ENCODE peak calls at places on chromosomes 5 and 9, in eight cellular contexts. K, C, B, E, Y, Q, A and M are unnamed samples.

GRCh38 chr9:28810375-28811075 is 1237.2 kb upstream of the C9orf72 start:
- DNase-seq in Y (no peak), C (no peak), Q (no peak), K (no peak), E (no peak), B (no peak), A (no peak), M (no peak)

GRCh38 chr5:142432961-142433360 is 108.1 kb upstream of the SPRY4 start:
- DNase-seq in Y (no peak), C (peak), E (peak), A (no peak), B (peak), K (peak), Q (no peak), M (no peak)

GRCh38 chr9:8718121-8718725 is 918.6 kb upstream of the DMAC1 start:
- DNase-seq in K (no peak), B (no peak), Y (no peak), A (no peak), E (no peak), C (no peak), Q (no peak), M (no peak)

GRCh38 chr9:133130721-133131244 is 9.7 kb upstream of the RALGDS start:
- DNase-seq in Q (no peak), E (peak), C (peak), A (no peak), K (peak), Y (no peak), B (peak), M (no peak)

GRCh38 chr9:110303136-110303535 is 34.5 kb downstream of the TXNDC8 start:
- DNase-seq in E (no peak), C (no peak), B (no peak), K (no peak), Y (no peak), A (no peak), Q (no peak), M (no peak)

GRCh38 chr5:153900703-153901395 is 137.9 kb downstream of the FAM114A2 start:
- DNase-seq in Y (no peak), K (no peak), A (no peak), B (no peak), E (no peak), Q (no peak), C (no peak), M (no peak)

GRCh38 chr5:60883229-60883628 is 39.2 kb upstream of the ELOVL7 start:
- DNase-seq in Y (no peak), A (no peak), E (no peak), C (no peak), K (no peak), Q (no peak), B (no peak), M (no peak)

GRCh38 chr5:74141053-74141452 is 499.5 kb downstream of the ENC1 start:
- DNase-seq in A (no peak), Y (no peak), C (no peak), E (no peak), Q (no peak), K (no peak), B (no peak), M (no peak)

GRCh38 chr5:94181940-94182339 is 436.5 kb downstream of the KIAA0825 start:
- DNase-seq in C (no peak), A (no peak), Y (no peak), E (no peak), K (no peak), B (no peak), Q (no peak), M (no peak)

GRCh38 chr9:86997158-86997557 is 49.9 kb upstream of the GAS1 start:
- DNase-seq in B (no peak), C (no peak), A (no peak), Y (no peak), E (no peak), K (no peak), Q (no peak), M (no peak)

GRCh38 chr9:137266162-137266527 is 11.0 kb downstream of the NELFB start:
- DNase-seq in C (no peak), E (no peak), Q (no peak), B (no peak), A (no peak), Y (no peak), K (no peak), M (no peak)

GRCh38 chr9:13690595-13690994 is 411.1 kb upstream of the MPDZ start:
- DNase-seq in C (no peak), B (no peak), Q (no peak), K (no peak), A (no peak), E (no peak), Y (no peak), M (no peak)

GRCh38 chr9:124238546-124239140 is 19.1 kb upstream of the NEK6 start:
- DNase-seq in E (no peak), A (no peak), Y (peak), C (no peak), K (peak), Q (no peak), B (no peak), M (no peak)

GRCh38 chr9:124239249-124240073 is 18.3 kb upstream of the NEK6 start:
- DNase-seq in Q (no peak), E (no peak), K (no peak), C (no peak), A (no peak), Y (peak), B (no peak), M (no peak)

GRCh38 chr9:124248066-124248465 is 9.7 kb upstream of the NEK6 start:
- DNase-seq in E (no peak), K (no peak), Q (no peak), B (no peak), C (no peak), A (peak), Y (peak), M (no peak)

DNA sequence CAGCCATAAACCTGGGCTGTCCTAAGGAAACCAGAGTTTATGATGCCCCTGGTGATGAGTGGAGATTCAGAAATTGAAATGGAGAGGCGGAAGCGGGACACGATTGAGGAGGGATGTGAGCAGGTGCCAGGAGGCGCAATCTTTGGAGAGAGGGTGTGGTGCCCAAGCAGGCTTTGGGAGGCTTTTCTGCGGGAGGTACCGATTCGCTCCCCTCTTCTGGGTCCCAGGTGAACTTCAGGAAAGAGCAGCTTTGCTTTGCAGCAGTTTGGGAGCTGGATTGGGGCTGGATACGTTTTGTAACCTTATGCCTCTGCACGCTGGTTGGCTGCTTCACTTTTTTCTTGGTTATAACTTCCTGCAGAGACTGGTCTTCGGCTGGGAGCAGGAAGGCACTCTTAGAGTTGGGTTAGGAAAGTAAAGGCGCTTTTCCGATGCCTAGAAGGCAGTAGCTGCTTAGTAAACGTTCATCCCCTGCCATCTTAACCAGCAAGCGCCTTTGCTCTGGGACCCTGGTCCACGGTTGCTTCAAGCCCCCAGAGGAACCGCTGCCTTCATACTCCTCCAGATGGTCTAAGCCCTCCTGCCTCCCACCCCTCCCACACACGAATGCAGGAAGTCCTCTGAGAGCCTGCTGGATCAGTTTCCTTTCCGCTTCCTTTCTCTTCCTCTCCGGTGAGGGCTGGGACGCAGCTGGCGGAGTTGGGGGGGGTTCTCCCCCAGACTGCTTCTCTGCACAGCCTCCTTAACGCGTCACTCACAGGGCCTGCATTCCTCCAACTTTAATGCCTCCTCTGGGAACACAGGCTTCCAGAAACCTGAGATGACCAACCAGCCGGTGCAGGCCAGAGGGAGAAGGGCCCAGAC is 15.2 kb upstream of the NEK6 start:
- DNase-seq in B (no peak), Y (peak), C (no peak), E (no peak), A (peak), Q (no peak), K (no peak), M (no peak)
- H3K4me3 ChIP-seq in B (no peak), Y (peak), C (no peak), E (no peak), A (no peak), Q (peak), K (no peak), M (peak)

GRCh38 chr5:163773181-163773580 is 267.8 kb downstream of the MAT2B start:
- DNase-seq in C (no peak), B (no peak), A (no peak), Q (no peak), K (no peak), Y (no peak), E (no peak), M (no peak)

GRCh38 chr5:163766936-163767670 is 261.7 kb downstream of the MAT2B start:
- DNase-seq in A (no peak), E (no peak), B (no peak), C (no peak), Y (no peak), K (no peak), Q (no peak), M (no peak)

GRCh38 chr5:163770625-163771024 is 265.2 kb downstream of the MAT2B start:
- DNase-seq in Y (no peak), K (no peak), E (no peak), C (no peak), A (no peak), B (no peak), Q (no peak), M (no peak)
- H3K27ac ChIP-seq in Y (no peak), K (no peak), E (no peak), C (no peak), A (no peak), B (no peak), Q (no peak), M (no peak)

GRCh38 chr5:160525471-160526261 is 104.0 kb downstream of the PTTG1 start:
- DNase-seq in K (no peak), Y (no peak), Q (no peak), B (no peak), E (no peak), C (no peak), A (no peak), M (no peak)
- H3K4me3 ChIP-seq in K (no peak), Y (no peak), Q (no peak), B (no peak), E (no peak), C (no peak), A (no peak), M (no peak)

GRCh38 chr5:54844905-54845566 is 140.4 kb downstream of the ESM1 start:
- DNase-seq in A (no peak), C (no peak), B (no peak), Q (no peak), E (no peak), Y (no peak), K (peak), M (no peak)
- H3K27ac ChIP-seq in A (no peak), C (no peak), B (no peak), Q (no peak), E (no peak), Y (peak), K (no peak), M (peak)